ENCODE peak calls at places on chromosomes 2 and 18, in eight cellular contexts. F is progenitor cell of endocrine pancreas; E is stimulated activated CD4-positive, alpha-beta T cell treated with anti-CD3 and anti-CD28 coated beads, TNF-alpha, amount 100 ng/mL, for 4 hours; W is mucosa of gallbladder; Q is AG08396; V is cardiac fibroblast; S is lower lobe of right lung; Y is CD4-positive, alpha-beta T cell. D is an unnamed sample.

GRCh38 chr2:233974530-233975071 is 57.4 kb downstream of the TRPM8 start:
- DNase-seq in F (no peak), E (no peak), W (peak; percentile 75), Q (peak; percentile 90), V (peak; percentile 86), S (no peak), Y (no peak), D (no peak)

GRCh38 chr18:7609617-7610016 is 42.5 kb downstream of the PTPRM start:
- DNase-seq in F (no peak), E (no peak), W (no peak), Q (no peak), V (no peak), S (no peak), Y (no peak), D (no peak)

GRCh38 chr2:80489718-80490117 is 185.2 kb upstream of the LRRTM1 start:
- DNase-seq in F (no peak), E (no peak), W (no peak), Q (peak; percentile 17), V (peak; percentile 35), S (no peak), Y (no peak), D (no peak)

GRCh38 chr18:60198063-60198462 is 174.5 kb downstream of the MC4R start:
- DNase-seq in F (no peak), E (no peak), W (no peak), Q (no peak), V (no peak), S (no peak), Y (no peak), D (no peak)

GRCh38 chr2:205637037-205637602 is 45.2 kb upstream of the NRP2 start:
- DNase-seq in F (no peak), E (no peak), W (no peak), Q (no peak), V (no peak), S (no peak), Y (no peak), D (no peak)

GRCh38 chr2:70779911-70780580 is 10.4 kb downstream of the FIGLA start:
- DNase-seq in F (no peak), E (no peak), W (no peak), Q (peak; percentile 30), V (peak; percentile 28), S (no peak), Y (no peak), D (no peak)

GRCh38 chr2:100178085-100178788 is 35.8 kb upstream of the AFF3 start:
- DNase-seq in F (no peak), E (no peak), W (no peak), Q (no peak), V (peak; percentile 37), S (no peak), Y (no peak), D (peak; percentile 25)

GRCh38 chr18:22681912-22682311 is 251.2 kb upstream of the RBBP8 start:
- DNase-seq in F (no peak), E (no peak), W (no peak), Q (no peak), V (no peak), S (no peak), Y (no peak), D (no peak)

GRCh38 chr2:180523629-180524340 is 456.6 kb upstream of the UBE2E3 start:
- DNase-seq in F (no peak), E (no peak), W (no peak), Q (peak; percentile 66), V (peak; percentile 73), S (no peak), Y (no peak), D (no peak)

GRCh38 chr2:234661849-234662248 is 165.0 kb upstream of the ARL4C start:
- DNase-seq in F (no peak), E (no peak), W (no peak), Q (no peak), V (no peak), S (no peak), Y (no peak), D (no peak)

GRCh38 chr2:111139637-111140317 is 19.1 kb downstream of the BCL2L11 start:
- DNase-seq in F (no peak), E (no peak), W (no peak), Q (no peak), V (no peak), S (no peak), Y (no peak), D (no peak)

GRCh38 chr18:68738572-68738971 is 23.7 kb upstream of the TMX3 start:
- DNase-seq in F (no peak), E (no peak), W (no peak), Q (no peak), V (no peak), S (no peak), Y (no peak), D (no peak)

GRCh38 chr18:64639536-64639935 is 490.6 kb upstream of the LINC00305 start:
- DNase-seq in F (no peak), E (no peak), W (no peak), Q (no peak), V (no peak), S (no peak), Y (no peak), D (no peak)

GRCh38 chr2:185507703-185508102 is 230.9 kb upstream of the FSIP2 start:
- DNase-seq in F (no peak), E (no peak), W (no peak), Q (no peak), V (no peak), S (no peak), Y (no peak), D (no peak)

GRCh38 chr2:117825437-117825836 is 10.9 kb downstream of the DDX18 start:
- DNase-seq in F (no peak), E (no peak), W (no peak), Q (no peak), V (no peak), S (no peak), Y (no peak), D (no peak)

GRCh38 chr2:100320547-100321180 is 1.6 kb downstream of the LONRF2 start:
- DNase-seq in F (no peak), E (no peak), W (peak; percentile 12), Q (no peak), V (no peak), S (no peak), Y (no peak), D (no peak)

GRCh38 chr18:8719192-8719591 is 13.8 kb downstream of the MTCL1 start:
- DNase-seq in F (no peak), E (no peak), W (no peak), Q (no peak), V (no peak), S (no peak), Y (no peak), D (peak; percentile 17)

GRCh38 chr18:49249523-49249922 is 210.9 kb downstream of the DYM start:
- DNase-seq in F (no peak), E (no peak), W (no peak), Q (peak; percentile 43), V (peak; percentile 86), S (no peak), Y (no peak), D (no peak)

GRCh38 chr2:8279506-8279905 is 402.4 kb upstream of the ID2 start:
- DNase-seq in F (no peak), E (no peak), W (no peak), Q (no peak), V (no peak), S (no peak), Y (no peak), D (no peak)

GRCh38 chr2:123154195-123154594 is 870.9 kb upstream of the CNTNAP5 start:
- DNase-seq in F (no peak), E (no peak), W (no peak), Q (no peak), V (no peak), S (no peak), Y (no peak), D (no peak)

GRCh38 chr2:33785201-33786106 is 186.4 kb upstream of the FAM98A start:
- DNase-seq in F (no peak), E (no peak), W (no peak), Q (no peak), V (no peak), S (no peak), Y (no peak), D (no peak)

GRCh38 chr2:23434721-23435121 is 49.7 kb downstream of the KLHL29 start:
- DNase-seq in F (no peak), E (no peak), W (no peak), Q (peak; percentile 44), V (no peak), S (no peak), Y (no peak), D (no peak)

GRCh38 chr2:196737046-196737445 is 62.4 kb downstream of the GTF3C3 start:
- DNase-seq in F (no peak), E (no peak), W (no peak), Q (no peak), V (no peak), S (no peak), Y (no peak), D (no peak)

GRCh38 chr2:197307236-197307932 is 3.2 kb downstream of the ANKRD44 start:
- DNase-seq in F (no peak), E (no peak), W (no peak), Q (no peak), V (no peak), S (no peak), Y (no peak), D (no peak)

GRCh38 chr18:55549474-55550104 is 38.4 kb downstream of the TCF4 start:
- DNase-seq in F (no peak), E (no peak), W (no peak), Q (no peak), V (no peak), S (no peak), Y (no peak), D (no peak)

GRCh38 chr2:91748869-91749268 is 3057.4 kb downstream of the RPIA start:
- DNase-seq in F (no peak), E (no peak), W (no peak), Q (no peak), V (no peak), S (no peak), Y (peak; percentile 15), D (no peak)

GRCh38 chr2:43163365-43163715 is 63.1 kb downstream of the ZFP36L2 start:
- DNase-seq in F (no peak), E (no peak), W (no peak), Q (no peak), V (no peak), S (no peak), Y (no peak), D (no peak)

GRCh38 chr2:240343548-240343947 is 91.9 kb upstream of the GPC1 start:
- DNase-seq in F (no peak), E (no peak), W (no peak), Q (no peak), V (no peak), S (no peak), Y (no peak), D (no peak)

GRCh38 chr2:98219152-98219551 is 127.1 kb upstream of the CNGA3 start:
- DNase-seq in F (no peak), E (no peak), W (no peak), Q (no peak), V (no peak), S (no peak), Y (no peak), D (no peak)

GRCh38 chr18:47149457-47150028 is 757 bp downstream of the HDHD2 start:
- DNase-seq in F (no peak), E (no peak), W (no peak), Q (peak; percentile 14), V (peak; percentile 12), S (no peak), Y (no peak), D (peak; percentile 18)

GRCh38 chr18:67715567-67715966 is 199.0 kb upstream of the DSEL start:
- DNase-seq in F (no peak), E (no peak), W (no peak), Q (no peak), V (no peak), S (no peak), Y (no peak), D (no peak)

GRCh38 chr2:220310326-220310936 is 683.0 kb downstream of the SLC4A3 start:
- DNase-seq in F (no peak), E (no peak), W (no peak), Q (no peak), V (peak; percentile 12), S (no peak), Y (no peak), D (no peak)

GRCh38 chr2:45700407-45701013 is 49.0 kb downstream of the PRKCE start:
- DNase-seq in F (no peak), E (no peak), W (no peak), Q (no peak), V (no peak), S (no peak), Y (no peak), D (no peak)